ENCODE peak calls at places on chromosome 21, in seven cellular contexts. G is mesendoderm, Q is H9, D is IMR-90, L is H1, K is mesenchymal stem cell, R is trophoblast cell. X is an unnamed sample.

GRCh38 chr21:46295177-46295711 is 9.1 kb downstream of the YBEY start:
- DNase-seq in G (peak), D (peak), K (no peak), Q (no peak), L (peak), R (no peak), X (no peak)

GRCh38 chr21:29342394-29342957 is 43.8 kb downstream of the BACH1 start:
- DNase-seq in D (peak), Q (no peak), G (no peak), K (peak), L (no peak), R (peak), X (no peak)

GRCh38 chr21:45053561-45053960 is 20.8 kb upstream of the ADARB1 start:
- DNase-seq in L (no peak), Q (peak), R (no peak), D (no peak), G (no peak), K (no peak), X (no peak)

GRCh38 chr21:29875873-29876272 is 63.9 kb downstream of the GRIK1 start:
- DNase-seq in R (no peak), D (no peak), L (no peak), K (no peak), Q (no peak), G (no peak), X (no peak)

GRCh38 chr21:42369821-42370220 is 3.5 kb upstream of the TFF1 start:
- DNase-seq in G (no peak), D (no peak), K (no peak), Q (peak), R (no peak), L (peak), X (no peak)

GRCh38 chr21:42576639-42577038 is 63.0 kb downstream of the SLC37A1 start:
- DNase-seq in D (no peak), Q (no peak), G (no peak), R (no peak), K (no peak), L (no peak), X (no peak)

GRCh38 chr21:45496968-45497845 is 45.0 kb downstream of the SLC19A1 start:
- DNase-seq in R (no peak), G (no peak), Q (no peak), D (no peak), K (no peak), L (no peak), X (no peak)

GRCh38 chr21:41170442-41170841 is 2.5 kb downstream of the BACE2 start:
- DNase-seq in Q (peak), K (no peak), D (peak), R (peak), L (peak), G (peak), X (peak)

GRCh38 chr21:28928578-28929124 is 64.0 kb downstream of the LTN1 start:
- DNase-seq in L (no peak), D (no peak), K (no peak), Q (no peak), G (no peak), R (no peak), X (no peak)

GRCh38 chr21:41979335-41979734 is 25.5 kb upstream of the C2CD2 start:
- DNase-seq in L (peak), G (no peak), R (no peak), K (no peak), Q (no peak), D (no peak), X (no peak)

GRCh38 chr21:45590246-45590725 is 48.0 kb upstream of the SLC19A1 start:
- DNase-seq in R (no peak), K (peak), Q (peak), G (peak), D (peak), L (peak), X (no peak)

GRCh38 chr21:45499201-45499750 is 43.0 kb downstream of the SLC19A1 start:
- DNase-seq in K (no peak), Q (no peak), G (no peak), L (no peak), D (no peak), R (no peak), X (no peak)

GRCh38 chr21:41973427-41973831 is 19.6 kb upstream of the C2CD2 start:
- DNase-seq in Q (no peak), L (peak), G (no peak), R (no peak), K (no peak), D (no peak), X (no peak)

GRCh38 chr21:16192900-16193299 is 463.1 kb downstream of the USP25 start:
- DNase-seq in L (no peak), G (peak), Q (no peak), D (peak), K (no peak), R (no peak), X (no peak)

GRCh38 chr21:26800001-26800400 is 45.2 kb downstream of the ADAMTS1 start:
- DNase-seq in K (no peak), Q (no peak), R (no peak), D (peak), G (no peak), L (no peak), X (no peak)

GRCh38 chr21:26179501-26179900 is 8.9 kb upstream of the APP start:
- DNase-seq in R (peak), L (no peak), K (no peak), D (no peak), Q (no peak), G (no peak), X (no peak)

GRCh38 chr21:38326429-38326828 is 69.6 kb downstream of the KCNJ15 start:
- DNase-seq in K (no peak), R (no peak), L (no peak), G (no peak), Q (no peak), D (no peak), X (no peak)

GRCh38 chr21:38326899-38327298 is 70.1 kb downstream of the KCNJ15 start:
- DNase-seq in D (no peak), L (no peak), G (no peak), K (no peak), Q (no peak), R (no peak), X (no peak)

GRCh38 chr21:38325761-38326420 is 69.1 kb downstream of the KCNJ15 start:
- DNase-seq in D (no peak), L (no peak), K (no peak), G (no peak), Q (no peak), R (no peak), X (no peak)

GRCh38 chr21:38323721-38324591 is 67.2 kb downstream of the KCNJ15 start:
- DNase-seq in K (peak), G (peak), L (no peak), R (no peak), D (peak), Q (peak), X (no peak)

DNA sequence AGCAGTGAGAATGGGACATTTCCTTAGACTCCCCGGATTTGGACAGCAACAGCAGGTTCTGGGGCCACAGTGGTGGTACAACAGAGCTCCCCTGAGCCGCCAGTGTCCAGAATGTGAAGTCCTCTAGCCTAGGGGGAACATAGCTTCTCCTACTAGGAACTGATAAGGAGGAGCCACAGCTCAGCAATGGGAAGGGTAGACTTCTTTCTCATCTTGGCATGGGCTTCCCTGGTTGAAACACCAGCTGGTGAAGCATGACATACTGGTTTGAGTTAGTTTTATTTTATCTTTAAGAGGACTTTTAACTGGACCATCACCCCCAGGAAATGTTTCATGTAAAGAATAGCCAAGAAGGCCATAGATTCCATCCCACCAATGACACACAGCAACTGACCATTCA is 68.4 kb downstream of the KCNJ15 start:
- DNase-seq in K (no peak), L (no peak), R (no peak), D (no peak), Q (no peak), G (no peak), X (no peak)
- H2BK5ac ChIP-seq in K (no peak), L (no peak), R (no peak), D (no peak), Q (no peak), G (no peak), X (no peak)

DNA sequence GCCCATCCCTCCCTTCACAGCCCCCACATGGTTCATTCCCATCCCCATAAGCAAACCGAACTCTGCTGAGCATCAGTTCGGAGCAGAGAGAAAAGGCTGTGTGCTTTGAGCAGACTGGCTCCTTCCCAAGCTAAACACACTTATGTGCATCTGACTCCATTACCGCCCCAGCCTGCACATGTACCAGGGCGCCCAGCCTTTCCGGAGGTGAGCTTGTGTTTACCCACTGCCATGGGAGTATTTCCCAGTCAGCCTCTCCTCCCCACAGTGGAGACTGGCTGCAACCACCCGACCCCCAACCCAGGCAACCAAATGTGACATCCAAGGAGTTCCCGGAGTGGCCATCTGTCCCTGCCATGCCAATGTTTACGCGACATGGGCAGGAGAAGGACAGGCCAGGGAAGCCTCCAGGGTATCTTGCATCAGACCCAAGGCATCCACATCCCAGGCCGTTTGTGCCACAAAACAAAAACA is 9.4 kb downstream of the TIAM1 start:
- DNase-seq in D (no peak), G (no peak), K (no peak), Q (no peak), R (no peak), L (no peak), X (no peak)
- H2BK120ac ChIP-seq in D (no peak), G (no peak), K (no peak), Q (no peak), R (no peak), L (no peak), X (no peak)

GRCh38 chr21:44049182-44049581 is 37.1 kb downstream of the TRAPPC10 start:
- DNase-seq in D (no peak), G (no peak), K (no peak), R (no peak), L (no peak), Q (no peak), X (no peak)
- H3K23ac ChIP-seq in D (no peak), G (no peak), K (no peak), R (peak), L (no peak), Q (no peak), X (no peak)

GRCh38 chr21:38244407-38244787 is 12.4 kb upstream of the KCNJ15 start:
- DNase-seq in G (no peak), K (no peak), D (no peak), Q (no peak), L (no peak), R (peak), X (no peak)

GRCh38 chr21:38243732-38244406 is 12.9 kb upstream of the KCNJ15 start:
- DNase-seq in G (no peak), D (no peak), R (no peak), K (no peak), Q (no peak), L (no peak), X (no peak)

GRCh38 chr21:38242036-38242435 is 14.8 kb upstream of the KCNJ15 start:
- DNase-seq in D (no peak), L (no peak), R (peak), Q (no peak), G (no peak), K (no peak), X (no peak)

GRCh38 chr21:38240121-38240520 is 16.7 kb upstream of the KCNJ15 start:
- DNase-seq in K (no peak), L (no peak), G (no peak), R (no peak), Q (no peak), D (no peak), X (no peak)

GRCh38 chr21:38241029-38241740 is 15.6 kb upstream of the KCNJ15 start:
- DNase-seq in D (no peak), Q (no peak), K (no peak), G (no peak), R (peak), L (no peak), X (no peak)
- H2BK5ac ChIP-seq in D (no peak), Q (no peak), K (peak), G (no peak), R (no peak), L (no peak), X (no peak)

GRCh38 chr21:37594472-37594951 is 227.9 kb downstream of the DYRK1A start:
- DNase-seq in L (no peak), Q (no peak), R (no peak), G (no peak), D (no peak), K (no peak), X (no peak)
- H2BK120ac ChIP-seq in L (peak), Q (no peak), R (no peak), G (peak), D (no peak), K (no peak), X (no peak)

DNA sequence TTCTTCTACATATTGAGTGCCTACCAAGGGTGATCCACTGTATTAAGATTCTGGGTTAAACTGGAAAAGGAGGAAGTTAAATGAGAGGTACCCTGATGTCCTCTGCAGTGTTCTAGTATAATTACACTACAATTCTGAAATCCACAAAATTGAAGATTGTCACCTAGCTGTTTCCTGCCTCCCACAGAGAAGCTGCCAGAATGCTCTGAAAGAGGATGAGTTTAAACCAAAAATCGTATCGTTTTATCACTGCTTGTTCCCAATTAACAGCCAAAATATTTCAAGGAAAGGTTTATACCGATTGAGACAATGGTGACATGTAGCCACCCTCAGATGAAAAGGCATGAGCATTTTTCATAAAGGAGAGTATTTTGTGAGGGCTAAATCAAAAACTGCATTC is 28.0 kb downstream of the TIAM1 start:
- DNase-seq in L (no peak), D (no peak), K (no peak), Q (no peak), G (no peak), R (no peak), X (no peak)
- H3K23ac ChIP-seq in L (no peak), D (no peak), K (no peak), Q (no peak), G (no peak), R (no peak), X (no peak)

GRCh38 chr21:34565238-34565637 is 49.7 kb downstream of the RCAN1 start:
- DNase-seq in G (no peak), K (no peak), Q (no peak), L (no peak), R (no peak), D (no peak), X (no peak)

GRCh38 chr21:34570315-34570714 is 44.6 kb downstream of the RCAN1 start:
- DNase-seq in L (no peak), G (no peak), D (no peak), Q (no peak), R (no peak), K (no peak), X (no peak)

GRCh38 chr21:34567574-34567973 is 47.3 kb downstream of the RCAN1 start:
- DNase-seq in Q (no peak), G (no peak), L (no peak), D (no peak), R (no peak), K (no peak), X (no peak)

GRCh38 chr21:34571994-34572393 is 42.9 kb downstream of the RCAN1 start:
- DNase-seq in Q (no peak), G (no peak), R (no peak), D (no peak), K (no peak), L (no peak), X (no peak)

GRCh38 chr21:34569381-34569979 is 45.4 kb downstream of the RCAN1 start:
- DNase-seq in G (no peak), K (no peak), L (no peak), R (peak), Q (no peak), D (no peak), X (no peak)
- H2BK5ac ChIP-seq in G (no peak), K (no peak), L (no peak), R (no peak), Q (no peak), D (no peak), X (no peak)

DNA sequence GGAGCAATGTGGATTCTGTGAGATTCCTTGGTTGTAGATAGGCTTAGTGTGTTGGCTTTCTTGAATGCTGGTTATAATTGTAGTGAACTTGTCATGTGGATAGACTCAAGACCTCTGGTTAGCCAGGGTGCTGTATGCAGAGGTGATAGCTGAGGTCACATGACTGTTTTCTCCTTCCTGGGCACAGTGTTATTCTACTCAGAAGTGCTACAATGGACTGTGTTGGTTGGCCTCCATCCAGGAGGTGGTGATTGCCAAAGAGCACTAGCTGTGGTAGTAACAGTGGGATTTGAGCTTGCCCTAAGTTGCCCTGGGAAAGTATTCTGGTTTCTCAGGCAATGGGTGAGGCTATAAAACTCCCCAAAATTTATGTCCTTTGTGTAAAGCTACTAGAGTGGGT is 71.6 kb downstream of the SH3BGR start:
- DNase-seq in D (no peak), Q (no peak), G (no peak), K (no peak), R (no peak), L (no peak), X (no peak)
- H2BK120ac ChIP-seq in D (no peak), Q (no peak), G (no peak), K (no peak), R (no peak), L (no peak), X (no peak)

X was measured in neuronal stem cell.